ENCODE peak calls at places on chromosomes 5 and 9, in seven cellular contexts. Q is GM23338, P is KG1, E is stomach, Z is PC-3, L is bronchial epithelial cell, U is ovary. Y is an unnamed sample.

GRCh38 chr5:73596705-73597328 is 29.2 kb upstream of the ARHGEF28 start:
- DNase-seq in L (peak; percentile 54), U (no peak), P (no peak), E (no peak), Z (peak; percentile 62), Q (peak; percentile 88), Y (peak; percentile 52)

GRCh38 chr9:113649054-113649453 is 185.5 kb downstream of the RGS3 start:
- DNase-seq in U (no peak), Z (no peak), Q (no peak), E (no peak), P (no peak), L (no peak), Y (no peak)

GRCh38 chr9:24436761-24437160 is 108.9 kb downstream of the IZUMO3 start:
- DNase-seq in P (no peak), Z (no peak), E (no peak), L (no peak), U (no peak), Q (peak; percentile 83), Y (no peak)

GRCh38 chr5:10705736-10706135 is 55.3 kb downstream of the DAP start:
- DNase-seq in Z (peak; percentile 99), U (no peak), P (no peak), Q (no peak), E (no peak), L (peak; percentile 35), Y (no peak)

GRCh38 chr5:61409568-61409967 is 77.5 kb downstream of the ZSWIM6 start:
- DNase-seq in E (no peak), P (no peak), Z (peak; percentile 87), U (no peak), Q (no peak), L (peak; percentile 90), Y (no peak)

GRCh38 chr5:3006961-3007551 is 255.6 kb upstream of the IRX2 start:
- DNase-seq in P (no peak), Q (no peak), E (no peak), L (no peak), Z (no peak), U (no peak), Y (no peak)

GRCh38 chr9:114691046-114691955 is 9.3 kb upstream of the TEX48 start:
- DNase-seq in E (no peak), U (no peak), L (peak; percentile 91), Z (peak; percentile 96), P (no peak), Q (no peak), Y (no peak)

GRCh38 chr5:157026789-157027424 is 32.0 kb downstream of the HAVCR1 start:
- DNase-seq in L (peak; percentile 17), Z (peak; percentile 85), Q (peak; percentile 87), U (no peak), E (no peak), P (no peak), Y (no peak)

GRCh38 chr9:123335227-123335985 is 20.6 kb upstream of the CRB2 start:
- DNase-seq in L (peak; percentile 44), E (no peak), P (no peak), Z (no peak), U (no peak), Q (peak; percentile 54), Y (no peak)